ENCODE peak calls at places on chromosomes 11 and 22, in eight cellular contexts. L is GOT3; Q is activated CD8-positive, alpha-beta memory T cell treated with anti-CD3 and anti-CD28 coated beads for 24 hours; W is astrocyte; T is tibial artery; O is non-pigmented ciliary epithelial cell; R is kidney glomerular epithelial cell; J is RWPE1. H is an unnamed sample.
A peak's percentile ranks its signal among the peaks of the same experiment; 100 is the strongest.

GRCh38 chr22:17441326-17441725 is 72.1 kb downstream of the CECR2 start:
- DNase-seq in O (no peak), J (no peak), T (no peak), R (no peak), L (no peak), W (no peak), Q (no peak), H (no peak)

GRCh38 chr11:68313574-68314202 is 1.3 kb downstream of the LRP5 start:
- DNase-seq in O (no peak), W (no peak), L (no peak), J (peak; percentile 31), Q (no peak), T (no peak), R (no peak), H (peak; percentile 6)

GRCh38 chr11:69202511-69203221 is 46.9 kb downstream of the SMIM38 start:
- DNase-seq in O (no peak), L (no peak), W (no peak), Q (no peak), J (no peak), T (no peak), R (no peak), H (no peak)

GRCh38 chr11:120925944-120926343 is 98.0 kb upstream of the TBCEL start:
- DNase-seq in O (no peak), J (no peak), R (no peak), Q (no peak), L (no peak), T (no peak), W (no peak), H (no peak)

GRCh38 chr22:47452184-47452583 is 689.7 kb downstream of the TBC1D22A start:
- DNase-seq in Q (no peak), W (no peak), O (no peak), R (no peak), L (no peak), J (no peak), T (no peak), H (no peak)

GRCh38 chr22:23012081-23012622 is 58.2 kb upstream of the GNAZ start:
- DNase-seq in Q (peak; percentile 66), J (no peak), O (no peak), W (no peak), L (no peak), T (no peak), R (no peak), H (no peak)

GRCh38 chr11:64687204-64687603 is 35.8 kb downstream of the NRXN2 start:
- DNase-seq in O (no peak), L (no peak), W (no peak), T (peak; percentile 75), Q (no peak), J (no peak), R (no peak), H (no peak)

GRCh38 chr22:43208703-43209522 is 22.0 kb upstream of the TTLL12 start:
- DNase-seq in O (no peak), Q (no peak), J (no peak), T (no peak), W (no peak), R (no peak), L (no peak), H (no peak)

GRCh38 chr22:46224044-46224746 is 25.9 kb downstream of the CDPF1 start:
- DNase-seq in W (no peak), O (no peak), R (no peak), J (no peak), T (no peak), Q (no peak), L (no peak), H (no peak)

GRCh38 chr11:61004841-61005240 is 33.4 kb downstream of the CD6 start:
- DNase-seq in T (no peak), O (no peak), R (no peak), J (no peak), L (no peak), Q (peak; percentile 71), W (no peak), H (no peak)

GRCh38 chr22:37425800-37426531 is 1.3 kb downstream of the ELFN2 start:
- DNase-seq in O (no peak), W (peak; percentile 73), L (no peak), T (no peak), R (peak; percentile 50), J (no peak), Q (no peak), H (no peak)

GRCh38 chr11:119352857-119353260 is 6.4 kb upstream of the MFRP start:
- DNase-seq in J (no peak), W (no peak), T (no peak), L (no peak), R (no peak), O (no peak), Q (no peak), H (no peak)

GRCh38 chr11:46382644-46383403 is 1.4 kb downstream of the MDK start:
- DNase-seq in L (no peak), J (no peak), O (no peak), Q (no peak), R (no peak), T (no peak), W (no peak), H (no peak)

GRCh38 chr11:65593518-65594414 is 1.8 kb downstream of the KCNK7 start:
- DNase-seq in W (no peak), T (no peak), L (no peak), Q (peak; percentile 79), J (no peak), R (no peak), O (no peak), H (no peak)

GRCh38 chr22:50340157-50340879 is 2.8 kb upstream of the PPP6R2 start:
- DNase-seq in T (no peak), O (no peak), W (peak; percentile 44), L (no peak), J (no peak), Q (no peak), R (no peak), H (no peak)

GRCh38 chr11:87036756-87037449 is 831 bp upstream of the TMEM135 start:
- DNase-seq in J (no peak), Q (no peak), O (no peak), T (no peak), W (no peak), R (no peak), L (no peak), H (no peak)

GRCh38 chr11:73194593-73194992 is 23.5 kb upstream of the P2RY2 start:
- DNase-seq in J (peak; percentile 77), L (no peak), R (peak; percentile 19), T (no peak), W (no peak), Q (no peak), O (no peak), H (no peak)

GRCh38 chr22:35064664-35065063 is 1.3 kb upstream of the ISX start:
- DNase-seq in W (no peak), L (no peak), J (peak; percentile 8), O (no peak), T (no peak), Q (no peak), R (no peak), H (no peak)

GRCh38 chr11:117851852-117852251 is 24.6 kb downstream of the FXYD6 start:
- DNase-seq in J (no peak), R (no peak), Q (no peak), L (no peak), T (peak; percentile 42), O (no peak), W (peak; percentile 16), H (no peak)

GRCh38 chr11:119106564-119107537 is at the start of gene C2CD2L:
- DNase-seq in T (peak; percentile 92), L (peak; percentile 56), O (peak; percentile 46), W (peak; percentile 76), J (peak; percentile 91), Q (peak; percentile 94), R (peak; percentile 80), H (peak; percentile 79)

GRCh38 chr11:133942594-133942993 is 14.2 kb downstream of the IGSF9B start:
- DNase-seq in R (no peak), L (no peak), T (no peak), Q (no peak), O (no peak), W (no peak), J (no peak), H (no peak)

GRCh38 chr11:120017582-120017981 is 120.3 kb downstream of the TRIM29 start:
- DNase-seq in W (no peak), O (no peak), L (no peak), J (no peak), Q (no peak), R (no peak), T (no peak), H (no peak)

GRCh38 chr11:2298795-2299747 is 2.6 kb downstream of the C11orf21 start:
- DNase-seq in J (peak; percentile 57), R (no peak), L (no peak), O (no peak), Q (peak; percentile 79), W (no peak), T (no peak), H (no peak)

GRCh38 chr22:33920927-33921575 is 775 bp upstream of the LARGE1 start:
- DNase-seq in W (peak; percentile 86), J (peak; percentile 62), Q (peak; percentile 92), T (peak; percentile 98), O (peak; percentile 46), R (peak; percentile 90), L (peak; percentile 90), H (peak; percentile 96)

GRCh38 chr22:45036154-45036553 is 26.3 kb upstream of the PHF21B start:
- DNase-seq in J (no peak), T (no peak), R (no peak), Q (no peak), W (peak; percentile 46), O (no peak), L (no peak), H (no peak)

GRCh38 chr11:57315491-57315890 is 9.3 kb downstream of the TNKS1BP1 start:
- DNase-seq in R (peak; percentile 24), L (no peak), T (no peak), W (no peak), J (no peak), O (no peak), Q (no peak), H (peak; percentile 54)

GRCh38 chr11:117716652-117717440 is 80.2 kb downstream of the DSCAML1 start:
- DNase-seq in W (no peak), Q (no peak), O (no peak), T (no peak), L (no peak), J (no peak), R (no peak), H (no peak)

GRCh38 chr11:113675003-113675471 is 31.1 kb downstream of the TMPRSS5 start:
- DNase-seq in R (peak; percentile 67), Q (no peak), T (no peak), W (peak; percentile 98), J (peak; percentile 38), L (no peak), O (peak; percentile 88), H (peak; percentile 93)

GRCh38 chr11:114121744-114122504 is 62.4 kb downstream of the ZBTB16 start:
- DNase-seq in R (no peak), L (no peak), T (no peak), J (no peak), W (no peak), O (no peak), Q (no peak), H (no peak)

GRCh38 chr11:74019860-74020259 is 11.0 kb upstream of the UCP3 start:
- DNase-seq in J (no peak), W (peak; percentile 59), T (no peak), L (no peak), O (no peak), R (no peak), Q (peak; percentile 79), H (no peak)

GRCh38 chr22:21044931-21045584 is 688 bp upstream of the LRRC74B start:
- DNase-seq in T (no peak), J (no peak), W (peak; percentile 51), L (peak; percentile 33), Q (no peak), O (no peak), R (no peak), H (peak; percentile 93)

GRCh38 chr11:6225024-6225423 is 9.4 kb downstream of the FHIP1B start:
- DNase-seq in Q (no peak), L (no peak), R (no peak), O (no peak), T (no peak), J (no peak), W (no peak), H (no peak)

H was measured in brain microvascular endothelial cell.